ENCODE peak calls at places on chromosomes 16 and 17, in four cellular contexts. G is fibroblast of lung, Q is uterus, L is stomach. F is an unnamed sample.

GRCh38 chr17:29158515-29159275 is 21.5 kb downstream of the MYO18A start:
- DNase-seq in G (peak; percentile 88), Q (no peak), L (no peak), F (no peak)

GRCh38 chr16:83720981-83721380 is 86.8 kb upstream of the HSBP1 start:
- DNase-seq in G (no peak), Q (no peak), L (no peak), F (no peak)

GRCh38 chr16:49216593-49216992 is 65.0 kb downstream of the CBLN1 start:
- DNase-seq in G (no peak), Q (no peak), L (no peak), F (no peak)

GRCh38 chr17:39939588-39940419 is 12.3 kb downstream of the LRRC3C start:
- DNase-seq in G (peak; percentile 95), Q (peak; percentile 81), L (no peak), F (no peak)

GRCh38 chr16:77213542-77214108 is 14.4 kb downstream of the SYCE1L start:
- DNase-seq in G (peak; percentile 97), Q (peak; percentile 37), L (no peak), F (no peak)

GRCh38 chr17:57266842-57267241 is 10.5 kb downstream of the MSI2 start:
- DNase-seq in G (no peak), Q (no peak), L (no peak), F (no peak)

GRCh38 chr17:13594762-13595697 is 6.7 kb downstream of the HS3ST3A1 start:
- DNase-seq in G (peak; percentile 86), Q (peak; percentile 72), L (peak; percentile 74), F (peak; percentile 7)

GRCh38 chr16:52552643-52553042 is 5.7 kb upstream of the TOX3 start:
- DNase-seq in G (peak; percentile 1), Q (no peak), L (no peak), F (no peak)

GRCh38 chr17:6365187-6365943 is 69.6 kb downstream of the AIPL1 start:
- DNase-seq in G (peak; percentile 88), Q (no peak), L (no peak), F (no peak)

GRCh38 chr17:67474081-67474661 is 97.1 kb downstream of the PITPNC1 start:
- DNase-seq in G (peak; percentile 80), Q (peak; percentile 62), L (no peak), F (no peak)

GRCh38 chr16:27639588-27640276 is 89.8 kb downstream of the KATNIP start:
- DNase-seq in G (peak; percentile 48), Q (no peak), L (no peak), F (no peak)

GRCh38 chr16:21326459-21326858 is 48.4 kb upstream of the CRYM start:
- DNase-seq in G (no peak), Q (no peak), L (no peak), F (no peak)

GRCh38 chr17:10738516-10739258 is 8.9 kb upstream of the TMEM220 start:
- DNase-seq in G (no peak), Q (peak; percentile 6), L (peak; percentile 25), F (no peak)

GRCh38 chr16:77613115-77613514 is 109.2 kb upstream of the NUDT7 start:
- DNase-seq in G (peak; percentile 5), Q (no peak), L (no peak), F (no peak)

GRCh38 chr16:71623597-71623996 is 2.4 kb upstream of the MARVELD3 start:
- DNase-seq in G (no peak), Q (no peak), L (no peak), F (no peak)

GRCh38 chr16:56669005-56669839 is at the start of gene MT1H:
- DNase-seq in G (no peak), Q (no peak), L (peak; percentile 58), F (no peak)

GRCh38 chr16:14378131-14378551 is 251.9 kb downstream of the PARN start:
- DNase-seq in G (peak; percentile 81), Q (no peak), L (no peak), F (no peak)

GRCh38 chr16:977096-977701 is 4.4 kb upstream of the SOX8 start:
- DNase-seq in G (no peak), Q (no peak), L (no peak), F (no peak)

GRCh38 chr16:56279132-56279531 is 87.8 kb downstream of the GNAO1 start:
- DNase-seq in G (no peak), Q (no peak), L (peak; percentile 29), F (no peak)

GRCh38 chr17:8117980-8118768 is at the start of gene ALOXE3:
- DNase-seq in G (peak; percentile 75), Q (peak; percentile 71), L (peak; percentile 58), F (no peak)

GRCh38 chr17:19537116-19537515 is 3.5 kb downstream of the SLC47A1 start:
- DNase-seq in G (no peak), Q (no peak), L (no peak), F (no peak)

GRCh38 chr16:66581246-66581952 is 2.1 kb downstream of the CMTM2 start:
- DNase-seq in G (peak; percentile 68), Q (no peak), L (no peak), F (no peak)

GRCh38 chr17:17947309-17947708 is 24.9 kb downstream of the TOM1L2 start:
- DNase-seq in G (no peak), Q (no peak), L (no peak), F (no peak)

GRCh38 chr17:35345926-35346771 is 27.3 kb downstream of the SLFN11 start:
- DNase-seq in G (peak; percentile 33), Q (peak; percentile 69), L (peak; percentile 30), F (peak; percentile 12)

GRCh38 chr16:79950932-79951719 is 350.6 kb upstream of the MAF start:
- DNase-seq in G (no peak), Q (no peak), L (no peak), F (no peak)

GRCh38 chr16:589658-590159 is at the start of gene RAB40C:
- DNase-seq in G (peak; percentile 97), Q (peak; percentile 99), L (peak; percentile 98), F (peak; percentile 95)

GRCh38 chr17:80891096-80892018 is 100.3 kb upstream of the CHMP6 start:
- DNase-seq in G (peak; percentile 98), Q (no peak), L (peak; percentile 30), F (peak; percentile 43)

GRCh38 chr17:27376637-27377547 is 79.4 kb upstream of the KSR1 start:
- DNase-seq in G (peak; percentile 74), Q (peak; percentile 52), L (no peak), F (no peak)

GRCh38 chr16:27174798-27175197 is 28.5 kb upstream of the KDM8 start:
- DNase-seq in G (peak; percentile 82), Q (no peak), L (no peak), F (no peak)

GRCh38 chr17:43140396-43141332 is 15.5 kb upstream of the BRCA1 start:
- DNase-seq in G (no peak), Q (no peak), L (no peak), F (no peak)

GRCh38 chr16:29641561-29641960 is 21.5 kb upstream of the SPN start:
- DNase-seq in G (no peak), Q (no peak), L (no peak), F (no peak)

GRCh38 chr16:90046971-90047713 is 27.9 kb upstream of the DBNDD1 start:
- DNase-seq in G (peak; percentile 57), Q (peak; percentile 84), L (peak; percentile 80), F (no peak)

GRCh38 chr17:44466339-44466738 is 36.9 kb downstream of the GPATCH8 start:
- DNase-seq in G (peak; percentile 31), Q (no peak), L (no peak), F (no peak)

GRCh38 chr16:11836653-11837244 is 14.6 kb downstream of the RSL1D1 start:
- DNase-seq in G (peak; percentile 94), Q (no peak), L (no peak), F (no peak)

GRCh38 chr16:81198635-81199034 is 39.9 kb upstream of the BCO1 start:
- DNase-seq in G (no peak), Q (no peak), L (no peak), F (no peak)

GRCh38 chr16:71348262-71349085 is 10.0 kb upstream of the CALB2 start:
- DNase-seq in G (no peak), Q (no peak), L (no peak), F (no peak)

DNA sequence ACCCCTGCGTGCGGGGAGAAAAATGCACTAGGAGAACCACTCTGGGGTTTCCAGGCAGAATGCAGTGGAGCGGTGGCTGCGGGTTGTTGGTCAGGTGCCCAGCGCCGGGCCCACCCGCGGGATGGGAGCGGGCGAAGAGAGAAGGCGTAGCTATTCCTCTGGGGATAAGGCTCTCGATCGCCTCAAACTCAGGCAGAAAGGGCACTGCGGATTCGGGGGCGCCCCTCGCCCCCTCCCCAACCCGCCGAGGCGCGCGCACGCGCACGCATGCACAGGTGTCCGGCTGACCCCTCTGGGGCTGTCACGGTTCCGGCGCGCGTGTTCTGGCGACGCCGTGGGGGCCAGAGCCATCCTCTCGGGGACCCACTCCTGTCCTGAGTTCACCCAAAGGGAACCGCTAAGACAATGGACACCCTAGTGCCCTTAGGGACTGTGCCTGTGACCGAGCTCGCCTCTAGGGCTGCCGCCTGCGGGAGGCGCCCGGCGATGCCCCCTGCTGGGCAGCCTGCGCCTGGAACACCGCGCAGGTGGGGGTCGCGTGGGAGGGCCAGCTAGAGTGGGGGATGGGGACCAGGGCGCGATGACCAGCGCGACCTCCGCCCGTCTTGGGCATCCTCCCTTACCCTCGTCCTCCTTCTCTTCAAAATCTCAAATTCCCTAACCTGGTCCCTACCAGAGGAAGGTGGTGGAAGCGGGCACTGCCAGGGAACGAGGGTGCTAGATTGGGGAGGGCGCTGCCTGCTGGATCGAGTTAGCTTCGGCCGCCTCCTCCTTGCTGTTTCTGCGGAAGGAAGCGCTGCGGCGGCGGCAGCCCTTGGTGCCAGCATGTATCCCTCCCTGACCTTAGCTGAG is 14.4 kb upstream of the CBX8 start:
- DNase-seq in G (no peak), Q (no peak), L (no peak), F (no peak)
- H3K27me3 ChIP-seq in G (peaks cover 81% of the 10 kb centered on the region), Q (peaks cover 47% of the 10 kb centered on the region), L (peaks cover 98% of the 10 kb centered on the region), F (peaks cover 48% of the 10 kb centered on the region)

DNA sequence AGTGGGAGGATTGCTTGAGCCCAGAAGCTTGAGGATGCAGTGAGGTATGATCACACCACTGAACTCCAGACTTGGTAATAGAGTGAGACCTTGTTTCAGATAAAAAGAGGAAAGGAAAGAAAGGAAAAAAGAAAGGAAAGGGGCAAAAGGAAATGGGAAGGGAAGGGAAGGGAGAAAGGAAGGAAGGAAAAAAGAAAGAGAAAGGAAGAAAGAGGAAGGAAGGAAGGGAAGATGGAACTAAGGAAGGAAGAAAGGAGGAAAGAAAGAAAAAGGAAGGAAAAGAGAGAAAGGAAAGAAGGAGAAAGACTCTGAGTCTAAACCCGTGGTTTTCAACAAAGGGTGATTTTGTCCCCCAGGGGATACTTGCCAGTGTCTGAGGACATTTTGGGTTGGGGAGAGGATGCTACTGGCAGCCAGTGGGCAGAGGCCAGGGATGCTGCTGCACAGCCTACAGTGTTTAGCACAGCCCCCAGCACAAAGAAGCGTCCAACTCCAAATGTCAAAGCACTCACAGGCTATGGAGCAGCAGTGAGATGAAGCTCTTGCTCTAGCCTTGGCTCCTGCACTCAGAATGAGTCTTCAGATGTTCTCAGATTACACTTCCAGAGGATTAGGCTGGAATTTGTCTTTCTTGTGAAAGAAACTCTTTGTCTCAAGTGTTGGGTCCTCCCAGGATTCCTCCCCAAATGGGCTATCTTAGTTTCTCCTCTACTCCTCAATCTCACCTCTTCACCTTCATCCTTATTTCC is 64.2 kb downstream of the BMERB1 start:
- DNase-seq in G (peak; percentile 52), Q (no peak), L (no peak), F (no peak)
- TF ChIP-seq CTCF in G (no peak), Q (no peak), L (no peak), F (no peak)

GRCh38 chr16:53757971-53758609 is 54.1 kb downstream of the FTO start:
- DNase-seq in G (no peak), Q (no peak), L (no peak), F (no peak)
- H3K27ac ChIP-seq in G (no peak overlapping the region), Q (no peak overlapping the region), L (no peak overlapping the region), F (no peak overlapping the region)

GRCh38 chr16:3190949-3191353 is 2.9 kb downstream of the OR1F1 start:
- DNase-seq in G (no peak), Q (no peak), L (no peak), F (no peak)
- H3K27me3 ChIP-seq in G (peaks cover 4% of the 10 kb centered on the region), Q (peaks cover 19% of the 10 kb centered on the region), L (peaks cover 96% of the 10 kb centered on the region), F (peaks cover 47% of the 10 kb centered on the region)

GRCh38 chr17:3447625-3448024 is 14.0 kb upstream of the OR1E2 start:
- DNase-seq in G (no peak), Q (no peak), L (no peak), F (no peak)
- TF ChIP-seq CTCF in G (no peak), Q (no peak), L (no peak), F (no peak)